ENCODE peak calls at places on chromosome 4, in ten cellular contexts. S is stomach, B is thyroid gland, C is brain microvascular endothelial cell, D is GM12878, A is transverse colon, W is H1, H is ascending aorta, M is lung, Q is ovary. N is an unnamed sample.

GRCh38 chr4:17385403-17385802 is 126.5 kb downstream of the QDPR start:
- DNase-seq in S (no peak), B (peak; percentile 68), C (peak; percentile 40), D (peak; percentile 24), A (no peak), W (no peak), H (no peak), M (no peak), Q (no peak), N (no peak)

GRCh38 chr4:70601422-70602039 is 9.5 kb downstream of the AMBN start:
- DNase-seq in S (peak; percentile 53), B (peak; percentile 23), C (peak; percentile 52), D (peak; percentile 34), A (peak; percentile 60), W (peak; percentile 57), H (no peak), M (peak; percentile 42), Q (no peak), N (no peak)

GRCh38 chr4:67087897-67088296 is 457.4 kb downstream of the CENPC start:
- DNase-seq in S (peak; percentile 41), B (no peak), C (peak; percentile 12), D (no peak), A (peak; percentile 35), W (peak; percentile 10), H (no peak), M (no peak), Q (no peak), N (no peak)

GRCh38 chr4:56371426-56372220 is 15.7 kb downstream of the AASDH start:
- DNase-seq in S (no peak), B (no peak), C (no peak), D (no peak), A (no peak), W (no peak), H (no peak), M (no peak), Q (no peak), N (no peak)

GRCh38 chr4:81211956-81212355 is 3.1 kb downstream of the PRKG2 start:
- DNase-seq in S (no peak), B (no peak), C (no peak), D (no peak), A (no peak), W (no peak), H (no peak), M (no peak), Q (no peak), N (no peak)

GRCh38 chr4:8647094-8647570 is 54.6 kb downstream of the CPZ start:
- DNase-seq in S (no peak), B (no peak), C (no peak), D (no peak), A (no peak), W (no peak), H (no peak), M (no peak), Q (no peak), N (no peak)

GRCh38 chr4:4202510-4202909 is 24.2 kb downstream of the OTOP1 start:
- DNase-seq in S (no peak), B (no peak), C (no peak), D (no peak), A (no peak), W (no peak), H (no peak), M (no peak), Q (no peak), N (no peak)

GRCh38 chr4:87311684-87312083 is 11.0 kb downstream of the HSD17B13 start:
- DNase-seq in S (no peak), B (no peak), C (no peak), D (no peak), A (no peak), W (no peak), H (no peak), M (no peak), Q (no peak), N (no peak)

GRCh38 chr4:110514889-110515479 is 39.0 kb downstream of the ENPEP start:
- DNase-seq in S (no peak), B (no peak), C (no peak), D (no peak), A (no peak), W (no peak), H (no peak), M (no peak), Q (no peak), N (no peak)

GRCh38 chr4:84878541-84878940 is 87.9 kb downstream of the WDFY3 start:
- DNase-seq in S (no peak), B (no peak), C (no peak), D (no peak), A (no peak), W (no peak), H (no peak), M (no peak), Q (no peak), N (no peak)

GRCh38 chr4:182925298-182925738 is 8.1 kb upstream of the DCTD start:
- DNase-seq in S (peak; percentile 83), B (peak; percentile 76), C (peak; percentile 63), D (peak; percentile 47), A (peak; percentile 77), W (peak; percentile 78), H (no peak), M (peak; percentile 48), Q (peak; percentile 47), N (no peak)

GRCh38 chr4:69591374-69591773 is 48.1 kb downstream of the UGT2A2 start:
- DNase-seq in S (no peak), B (no peak), C (no peak), D (no peak), A (no peak), W (no peak), H (no peak), M (no peak), Q (no peak), N (no peak)

GRCh38 chr4:14111730-14112171 is 484.2 kb upstream of the BOD1L1 start:
- DNase-seq in S (no peak), B (no peak), C (no peak), D (no peak), A (no peak), W (no peak), H (no peak), M (no peak), Q (no peak), N (no peak)

GRCh38 chr4:67746797-67747495 is 7.2 kb downstream of the GNRHR start:
- DNase-seq in S (no peak), B (no peak), C (no peak), D (peak; percentile 13), A (no peak), W (no peak), H (no peak), M (no peak), Q (no peak), N (no peak)

GRCh38 chr4:95929448-95930064 is 89.7 kb downstream of the PDHA2 start:
- DNase-seq in S (no peak), B (no peak), C (no peak), D (no peak), A (no peak), W (no peak), H (no peak), M (no peak), Q (no peak), N (no peak)

GRCh38 chr4:171985129-171985528 is 171.9 kb downstream of the GALNTL6 start:
- DNase-seq in S (no peak), B (no peak), C (peak; percentile 30), D (no peak), A (no peak), W (no peak), H (no peak), M (no peak), Q (no peak), N (no peak)

GRCh38 chr4:26141916-26142638 is 178.7 kb upstream of the RBPJ start:
- DNase-seq in S (peak; percentile 31), B (no peak), C (no peak), D (no peak), A (peak; percentile 54), W (no peak), H (peak; percentile 49), M (no peak), Q (no peak), N (no peak)

GRCh38 chr4:169229571-169230028 is 41.2 kb downstream of the SH3RF1 start:
- DNase-seq in S (no peak), B (peak; percentile 23), C (peak; percentile 92), D (no peak), A (no peak), W (no peak), H (no peak), M (peak; percentile 53), Q (no peak), N (peak; percentile 36)

GRCh38 chr4:41509411-41510008 is 28.4 kb upstream of the LIMCH1 start:
- DNase-seq in S (peak; percentile 46), B (peak; percentile 73), C (no peak), D (no peak), A (no peak), W (no peak), H (no peak), M (no peak), Q (no peak), N (no peak)

GRCh38 chr4:58587856-58588255 is 1477.7 kb upstream of the IGFBP7 start:
- DNase-seq in S (no peak), B (no peak), C (no peak), D (no peak), A (no peak), W (no peak), H (no peak), M (no peak), Q (no peak), N (no peak)

GRCh38 chr4:19309365-19309764 is 942.3 kb upstream of the SLIT2 start:
- DNase-seq in S (no peak), B (no peak), C (peak; percentile 49), D (no peak), A (no peak), W (no peak), H (no peak), M (no peak), Q (no peak), N (no peak)

GRCh38 chr4:20352172-20352431 is 100.4 kb downstream of the SLIT2 start:
- DNase-seq in S (no peak), B (no peak), C (no peak), D (no peak), A (no peak), W (no peak), H (no peak), M (no peak), Q (no peak), N (no peak)
- H3K4me3 ChIP-seq in S (no peak overlapping the region), B (no peak overlapping the region), C (no peak overlapping the region), D (no peak overlapping the region), A (no peak overlapping the region), W (no peak overlapping the region), H (no peak overlapping the region), M (no peak overlapping the region), Q (no peak overlapping the region), N (no peak overlapping the region)

GRCh38 chr4:39658756-39659155 is 20.1 kb upstream of the SMIM14 start:
- DNase-seq in S (no peak), B (no peak), C (no peak), D (no peak), A (no peak), W (no peak), H (no peak), M (no peak), Q (no peak), N (no peak)
- H3K27ac ChIP-seq in S (no peak overlapping the region), B (no peak overlapping the region), C (no peak overlapping the region), D (no peak overlapping the region), A (no peak overlapping the region), W (no peak overlapping the region), H (no peak overlapping the region), M (no peak overlapping the region), Q (no peak overlapping the region), N (no peak overlapping the region)

GRCh38 chr4:120286813-120287212 is 220.2 kb upstream of the MAD2L1 start:
- DNase-seq in S (no peak), B (no peak), C (no peak), D (no peak), A (no peak), W (no peak), H (no peak), M (no peak), Q (no peak), N (no peak)
- TF ChIP-seq CTCF in S (no peak), B (no peak), C (peak; percentile 44), D (no peak), A (no peak), W (peak; percentile 44), H (no peak), M (no peak), Q (no peak), N (no peak)

GRCh38 chr4:163612762-163613161 is 118.3 kb downstream of the TMA16 start:
- DNase-seq in S (no peak), B (no peak), C (no peak), D (no peak), A (no peak), W (no peak), H (no peak), M (no peak), Q (no peak), N (no peak)
- H3K4me3 ChIP-seq in S (peak overlapping the region; percentile 12), B (no peak overlapping the region), C (no peak overlapping the region), D (no peak overlapping the region), A (no peak overlapping the region), W (no peak overlapping the region), H (peak overlapping the region; percentile 35), M (no peak overlapping the region), Q (no peak overlapping the region), N (peak overlapping the region; percentile 56)

N was measured in thoracic aorta.